ENCODE peak calls at places on chromosomes 12 and 14, in six cellular contexts. S is T-helper 2 cell; H is activated B cell treated with CpG ODN at 0.5 μM for 24 hours; N is foreskin fibroblast; T is hepatic stellate cell; W is stimulated activated CD4-positive, alpha-beta T cell treated with anti-CD3 and anti-CD28 coated beads, Interleukin-4, amount 100 ng/mL, for 48 hours. U is an unnamed sample.
A peak's percentile ranks its signal among the peaks of the same experiment; 100 is the strongest.

GRCh38 chr14:24094839-24095195 is 706 bp downstream of the PCK2 start:
- DNase-seq in N (no peak), H (no peak), W (no peak), T (no peak), S (no peak), U (no peak)

GRCh38 chr14:50741571-50741970 is 73.5 kb upstream of the SAV1 start:
- DNase-seq in W (no peak), T (no peak), N (peak; percentile 37), H (no peak), S (no peak), U (no peak)

GRCh38 chr12:111254106-111254505 is 114.8 kb downstream of the PHETA1 start:
- DNase-seq in H (no peak), W (no peak), N (no peak), S (no peak), T (no peak), U (no peak)

GRCh38 chr12:122226366-122227222 is 742 bp upstream of the DIABLO start:
- DNase-seq in H (no peak), W (no peak), S (no peak), T (no peak), N (no peak), U (no peak)

GRCh38 chr12:10073266-10073665 is 25.5 kb downstream of the CLEC1A start:
- DNase-seq in T (no peak), H (no peak), N (no peak), W (no peak), S (no peak), U (no peak)

GRCh38 chr12:104411826-104412626 is 44.7 kb upstream of the CHST11 start:
- DNase-seq in N (peak; percentile 20), H (no peak), W (no peak), T (peak; percentile 26), S (no peak), U (no peak)

GRCh38 chr12:58387199-58387598 is 445.8 kb downstream of the ATP23 start:
- DNase-seq in S (no peak), N (peak; percentile 74), T (peak; percentile 14), W (no peak), H (no peak), U (peak; percentile 48)

GRCh38 chr12:132466241-132467188 is 23.4 kb upstream of the FBRSL1 start:
- DNase-seq in S (no peak), T (no peak), N (no peak), W (no peak), H (no peak), U (no peak)

GRCh38 chr12:28222959-28223662 is 32.9 kb downstream of the CCDC91 start:
- DNase-seq in S (no peak), N (no peak), T (no peak), H (no peak), W (no peak), U (no peak)

GRCh38 chr12:71605034-71605433 is 58.6 kb downstream of the ZFC3H1 start:
- DNase-seq in T (no peak), W (no peak), S (no peak), N (no peak), H (no peak), U (no peak)

GRCh38 chr12:88650715-88651114 is 70.4 kb upstream of the KITLG start:
- DNase-seq in W (no peak), N (peak; percentile 87), S (no peak), T (no peak), H (no peak), U (no peak)

GRCh38 chr14:90405755-90406154 is 8.9 kb downstream of the CALM1 start:
- DNase-seq in T (no peak), H (no peak), S (no peak), N (no peak), W (no peak), U (no peak)

GRCh38 chr12:45415393-45415817 is 199.5 kb downstream of the ANO6 start:
- DNase-seq in H (peak; percentile 15), W (peak; percentile 18), N (peak; percentile 99), S (no peak), T (peak; percentile 87), U (peak; percentile 98)

GRCh38 chr12:104742551-104742961 is 215.5 kb downstream of the SLC41A2 start:
- DNase-seq in T (no peak), H (no peak), W (no peak), N (no peak), S (no peak), U (no peak)

GRCh38 chr12:123126294-123127144 is 24.4 kb downstream of the PITPNM2 start:
- DNase-seq in W (no peak), S (no peak), N (peak; percentile 99), T (peak; percentile 97), H (no peak), U (peak; percentile 98)

GRCh38 chr12:27865421-27865820 is 85.4 kb upstream of the MANSC4 start:
- DNase-seq in H (no peak), N (peak; percentile 93), S (no peak), T (peak; percentile 28), W (no peak), U (peak; percentile 72)

GRCh38 chr12:109885616-109886015 is 5.3 kb upstream of the GLTP start:
- DNase-seq in T (no peak), S (no peak), W (no peak), N (peak; percentile 68), H (no peak), U (no peak)

GRCh38 chr12:106919910-106920544 is 35.7 kb upstream of the TMEM263 start:
- DNase-seq in S (no peak), W (no peak), H (no peak), T (peak; percentile 36), N (peak; percentile 79), U (no peak)

GRCh38 chr14:78848234-78848820 is 678.2 kb downstream of the NRXN3 start:
- DNase-seq in T (no peak), N (peak; percentile 9), S (no peak), H (no peak), W (peak; percentile 11), U (peak; percentile 10)

GRCh38 chr12:3661028-3661427 is 91.9 kb downstream of the CRACR2A start:
- DNase-seq in T (no peak), S (no peak), W (no peak), N (no peak), H (no peak), U (no peak)

GRCh38 chr14:78631551-78631950 is 461.4 kb downstream of the NRXN3 start:
- DNase-seq in H (no peak), W (no peak), S (no peak), T (no peak), N (peak; percentile 21), U (peak; percentile 5)

GRCh38 chr12:103495783-103496456 is at the start of gene C12orf42:
- DNase-seq in N (peak; percentile 60), S (peak; percentile 12), T (peak; percentile 26), W (peak; percentile 30), H (peak; percentile 50), U (no peak)

GRCh38 chr12:68451261-68452091 is 119.3 kb upstream of the MDM1 start:
- DNase-seq in T (peak; percentile 18), S (no peak), H (peak; percentile 22), N (peak; percentile 74), W (peak; percentile 34), U (peak; percentile 37)

GRCh38 chr14:77910506-77910905 is 110.6 kb downstream of the ADCK1 start:
- DNase-seq in H (no peak), S (no peak), N (no peak), T (no peak), W (no peak), U (no peak)

GRCh38 chr12:67366530-67367196 is 97.5 kb downstream of the CAND1 start:
- DNase-seq in W (no peak), T (peak; percentile 17), H (no peak), N (peak; percentile 95), S (no peak), U (peak; percentile 53)

GRCh38 chr12:10197879-10198278 is 14.8 kb upstream of the GABARAPL1 start:
- DNase-seq in T (no peak), H (no peak), N (no peak), W (no peak), S (no peak), U (no peak)

GRCh38 chr14:26113930-26114329 is 483.9 kb downstream of the NOVA1 start:
- DNase-seq in H (no peak), S (no peak), W (no peak), T (no peak), N (no peak), U (no peak)

GRCh38 chr14:37343307-37344094 is 145.8 kb downstream of the MIPOL1 start:
- DNase-seq in T (no peak), H (no peak), N (no peak), S (no peak), W (no peak), U (no peak)

GRCh38 chr12:19546027-19546426 is 106.7 kb downstream of the AEBP2 start:
- DNase-seq in W (no peak), N (peak; percentile 68), T (no peak), S (no peak), H (no peak), U (no peak)

GRCh38 chr12:96208801-96209534 is 14.8 kb downstream of the ELK3 start:
- DNase-seq in T (no peak), H (peak; percentile 54), N (no peak), W (no peak), S (no peak), U (no peak)

GRCh38 chr14:77580964-77581505 is 35.4 kb downstream of the SPTLC2 start:
- DNase-seq in W (no peak), T (peak; percentile 52), H (no peak), N (peak; percentile 76), S (no peak), U (no peak)

GRCh38 chr12:14410177-14410576 is 44.7 kb downstream of the ATF7IP start:
- DNase-seq in W (no peak), H (no peak), T (no peak), N (no peak), S (no peak), U (no peak)

GRCh38 chr12:77746108-77746507 is 84.6 kb upstream of the NAV3 start:
- DNase-seq in W (no peak), H (no peak), N (no peak), T (no peak), S (no peak), U (no peak)

U was measured in HS-5.